ENCODE peak calls at places on chromosomes 2 and 18, in eight cellular contexts. Z, V, G, S, D, F, R and H are unnamed samples. For H3K27me3, H3K9me3 and H3K36me3, the result is how much of the 10 kb centered on the place peaks cover.

GRCh38 chr2:152050915-152051314 is 47.9 kb downstream of the CACNB4 start:
- DNase-seq in Z (no peak), V (no peak), G (no peak), S (no peak), D (no peak), F (no peak), R (no peak), H (no peak)

GRCh38 chr2:209387389-209387788 is 36.5 kb upstream of the MAP2 start:
- DNase-seq in Z (no peak), V (no peak), G (peak), S (peak), D (no peak), F (no peak), R (no peak), H (no peak)

GRCh38 chr2:61645911-61646310 is 107.8 kb upstream of the XPO1 start:
- DNase-seq in Z (no peak), V (peak), G (no peak), S (no peak), D (no peak), F (peak), R (no peak), H (no peak)

GRCh38 chr2:27051902-27052645 is 606 bp downstream of the AGBL5 start:
- DNase-seq in Z (peak), V (peak), G (no peak), S (peak), D (no peak), F (no peak), R (peak), H (peak)

GRCh38 chr2:201697899-201698298 is 545 bp downstream of the MPP4 start:
- DNase-seq in Z (no peak), V (peak), G (no peak), S (no peak), D (no peak), F (peak), R (no peak), H (peak)

GRCh38 chr2:40281021-40281940 is 170.6 kb downstream of the SLC8A1 start:
- DNase-seq in Z (no peak), V (peak), G (peak), S (no peak), D (no peak), F (peak), R (no peak), H (peak)

GRCh38 chr2:99382163-99382562 is 45.0 kb downstream of the EIF5B start:
- DNase-seq in Z (no peak), V (no peak), G (no peak), S (no peak), D (no peak), F (no peak), R (no peak), H (no peak)

GRCh38 chr2:45494275-45494977 is 116.6 kb downstream of the SRBD1 start:
- DNase-seq in Z (no peak), V (peak), G (no peak), S (no peak), D (no peak), F (peak), R (no peak), H (no peak)

GRCh38 chr2:85924522-85924921 is 35.7 kb upstream of the ST3GAL5 start:
- DNase-seq in Z (no peak), V (peak), G (peak), S (peak), D (peak), F (peak), R (peak), H (no peak)

GRCh38 chr2:218229851-218230250 is 12.9 kb downstream of the ARPC2 start:
- DNase-seq in Z (no peak), V (peak), G (no peak), S (no peak), D (no peak), F (no peak), R (no peak), H (peak)

GRCh38 chr2:212831671-212832199 is 293.1 kb upstream of the ERBB4 start:
- DNase-seq in Z (peak), V (no peak), G (peak), S (no peak), D (peak), F (no peak), R (no peak), H (no peak)

GRCh38 chr2:189037518-189037917 is 63.3 kb downstream of the COL3A1 start:
- DNase-seq in Z (no peak), V (peak), G (no peak), S (no peak), D (no peak), F (peak), R (no peak), H (no peak)

GRCh38 chr2:53498210-53498609 is 269.4 kb upstream of the CHAC2 start:
- DNase-seq in Z (no peak), V (peak), G (no peak), S (no peak), D (no peak), F (peak), R (no peak), H (peak)

GRCh38 chr2:77201755-77202154 is 320.4 kb downstream of the LRRTM4 start:
- DNase-seq in Z (no peak), V (no peak), G (no peak), S (no peak), D (no peak), F (no peak), R (no peak), H (no peak)

GRCh38 chr2:41896186-41896846 is 151.5 kb upstream of the PKDCC start:
- DNase-seq in Z (no peak), V (no peak), G (no peak), S (no peak), D (no peak), F (no peak), R (no peak), H (no peak)

GRCh38 chr2:5495616-5496015 is 196.6 kb upstream of the SOX11 start:
- DNase-seq in Z (no peak), V (no peak), G (no peak), S (no peak), D (no peak), F (no peak), R (no peak), H (no peak)

GRCh38 chr2:221606369-221606768 is 34.3 kb upstream of the EPHA4 start:
- DNase-seq in Z (no peak), V (no peak), G (no peak), S (no peak), D (no peak), F (no peak), R (no peak), H (no peak)

GRCh38 chr2:161166538-161167409 is 6.5 kb downstream of the TANK start:
- DNase-seq in Z (no peak), V (no peak), G (no peak), S (no peak), D (no peak), F (peak), R (no peak), H (no peak)

GRCh38 chr2:99974966-99975365 is 167.4 kb downstream of the AFF3 start:
- DNase-seq in Z (no peak), V (peak), G (no peak), S (no peak), D (no peak), F (peak), R (no peak), H (no peak)

GRCh38 chr2:9867876-9868275 is 24.6 kb downstream of the TAF1B start:
- DNase-seq in Z (no peak), V (no peak), G (no peak), S (no peak), D (no peak), F (no peak), R (no peak), H (no peak)

DNA sequence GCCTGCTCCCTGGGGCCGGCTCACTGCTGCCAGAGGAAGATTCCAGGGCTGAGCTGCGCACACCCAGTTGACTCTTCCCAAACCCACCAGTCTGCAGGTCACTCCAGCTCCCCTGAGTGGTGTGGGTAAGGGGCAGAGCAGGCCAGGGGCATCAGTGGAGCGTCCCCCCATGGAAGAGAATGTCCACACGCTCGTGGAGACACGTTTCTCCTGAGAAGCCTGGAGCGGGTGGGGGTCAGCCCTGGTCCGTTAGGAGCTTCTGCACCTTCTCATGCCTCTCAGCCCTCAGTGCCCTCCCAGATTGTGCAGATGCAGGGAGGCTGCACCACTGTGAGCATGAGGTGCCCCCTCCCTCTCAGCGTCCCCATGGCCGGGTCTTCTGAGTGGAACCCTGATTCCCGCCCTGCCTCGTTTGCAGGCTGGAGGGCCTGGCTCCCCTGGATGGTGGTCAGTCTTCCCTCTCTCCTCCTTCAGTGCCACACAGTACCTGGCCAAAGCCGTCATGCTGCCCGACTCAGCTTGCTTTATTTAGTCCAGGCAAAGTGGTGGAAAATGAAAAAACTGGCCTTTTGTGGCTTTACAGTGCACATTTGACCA is 37.0 kb downstream of the TWIST2 start:
- DNase-seq in Z (no peak), V (no peak), G (no peak), S (no peak), D (peak), F (no peak), R (no peak), H (no peak)
- H3K27me3 ChIP-seq in Z (under half), V (under half), G (under half), S (under half), D (under half), F (under half), R (under half), H (under half)

GRCh38 chr2:101690547-101691182 is 6.8 kb upstream of the MAP4K4 start:
- DNase-seq in Z (no peak), V (no peak), G (no peak), S (no peak), D (no peak), F (no peak), R (no peak), H (no peak)

GRCh38 chr2:101688266-101688665 is 9.2 kb upstream of the MAP4K4 start:
- DNase-seq in Z (no peak), V (no peak), G (no peak), S (no peak), D (no peak), F (peak), R (no peak), H (peak)

GRCh38 chr2:101692766-101693165 is 4.7 kb upstream of the MAP4K4 start:
- DNase-seq in Z (no peak), V (peak), G (no peak), S (no peak), D (no peak), F (no peak), R (no peak), H (no peak)

GRCh38 chr2:101692037-101692436 is 5.5 kb upstream of the MAP4K4 start:
- DNase-seq in Z (no peak), V (no peak), G (no peak), S (no peak), D (no peak), F (no peak), R (no peak), H (no peak)

DNA sequence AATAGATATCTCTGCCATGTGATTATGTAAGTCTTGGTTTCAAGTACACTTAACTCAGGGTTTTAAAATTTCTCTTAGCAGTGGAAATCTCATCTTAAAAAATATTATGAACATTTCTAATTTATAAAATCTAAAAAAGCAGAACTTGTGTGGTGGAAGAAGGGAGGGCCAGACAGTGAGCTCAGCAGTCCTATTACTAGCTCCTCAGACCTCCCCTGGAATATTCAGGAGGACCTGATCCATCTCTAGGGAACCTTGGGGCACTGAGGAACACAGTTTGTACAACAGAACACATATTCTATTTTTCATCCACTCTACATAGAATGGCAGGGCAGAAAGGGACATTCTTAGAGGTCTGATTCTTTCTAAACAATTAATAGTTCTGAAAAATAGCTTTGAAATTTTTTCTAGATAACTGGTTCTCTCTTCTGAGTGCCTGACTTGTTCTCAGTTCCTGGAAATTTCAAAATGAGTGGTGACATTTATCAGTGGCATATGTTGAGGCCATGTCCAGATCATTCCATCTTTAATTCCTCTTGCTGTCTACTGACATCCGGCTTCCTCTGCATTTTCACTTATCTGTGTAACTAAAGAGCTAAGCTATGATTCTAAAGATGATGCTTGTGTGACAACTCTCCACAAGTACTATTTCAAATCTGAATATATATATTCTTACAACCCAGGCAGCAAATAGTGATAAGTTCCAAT is 8.2 kb upstream of the MAP4K4 start:
- DNase-seq in Z (no peak), V (no peak), G (no peak), S (no peak), D (no peak), F (no peak), R (no peak), H (no peak)
- H3K9me3 ChIP-seq in Z (under half), V (under half), G (under half), S (under half), D (under half), F (under half), R (under half), H (under half)

DNA sequence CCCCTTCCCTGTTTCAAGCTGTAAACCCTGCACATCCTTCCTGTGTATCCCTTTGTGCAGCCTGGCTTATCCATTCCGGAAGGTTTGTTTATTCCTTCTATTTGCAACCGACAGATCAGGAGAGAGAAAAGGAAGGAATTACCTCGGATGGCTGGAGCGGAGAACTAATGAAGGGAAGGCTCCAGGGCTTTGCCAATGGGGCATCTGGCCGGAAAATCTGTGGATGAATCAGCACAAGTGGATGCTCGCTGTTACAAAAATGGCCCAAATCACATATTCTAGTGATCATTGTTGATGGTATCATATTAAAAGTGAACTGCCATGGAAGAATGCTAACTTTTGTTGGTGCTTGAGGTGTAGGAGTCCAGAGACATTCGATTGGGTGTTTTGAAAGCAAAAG is 97.1 kb downstream of the AQP4 start:
- DNase-seq in Z (no peak), V (no peak), G (no peak), S (no peak), D (no peak), F (no peak), R (no peak), H (no peak)
- H3K36me3 ChIP-seq in Z (under half), V (under half), G (under half), S (under half), D (under half), F (under half), R (under half), H (under half)

GRCh38 chr2:176131617-176132396 is 2.3 kb downstream of the HOXD8 start:
- DNase-seq in Z (no peak), V (no peak), G (no peak), S (no peak), D (no peak), F (no peak), R (no peak), H (no peak)

GRCh38 chr2:176133366-176133765 is 3.9 kb downstream of the HOXD8 start:
- DNase-seq in Z (peak), V (no peak), G (no peak), S (no peak), D (no peak), F (no peak), R (no peak), H (no peak)

GRCh38 chr2:176132397-176133086 is 3.0 kb downstream of the HOXD8 start:
- DNase-seq in Z (no peak), V (peak), G (peak), S (no peak), D (no peak), F (peak), R (no peak), H (no peak)

GRCh38 chr2:176134978-176135575 is 5.6 kb downstream of the HOXD8 start:
- DNase-seq in Z (no peak), V (peak), G (no peak), S (no peak), D (no peak), F (no peak), R (no peak), H (no peak)

DNA sequence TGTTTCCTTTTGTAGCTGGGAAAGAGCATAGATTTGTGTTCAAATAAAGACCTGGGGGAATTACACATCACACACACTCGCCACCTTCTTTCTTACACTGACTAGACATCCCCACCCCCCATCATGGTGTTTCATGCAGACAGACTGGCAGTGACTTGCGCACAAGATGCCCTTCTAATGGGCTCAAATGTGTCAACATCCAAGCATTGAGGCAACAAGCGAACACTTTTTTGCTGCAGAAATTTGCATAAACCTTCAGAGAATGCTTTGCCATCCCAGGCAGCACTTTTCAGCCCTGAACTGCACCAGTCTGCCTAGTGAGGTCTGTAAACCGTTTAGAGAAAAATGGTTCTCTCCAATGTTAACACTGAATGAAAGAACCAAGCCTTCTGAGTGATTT is 4.5 kb downstream of the HOXD8 start:
- DNase-seq in Z (no peak), V (no peak), G (no peak), S (no peak), D (no peak), F (no peak), R (no peak), H (no peak)
- H3K27me3 ChIP-seq in Z (under half), V (under half), G (under half), S (half or more), D (half or more), F (half or more), R (under half), H (under half)

GRCh38 chr2:239750045-239750835 is 274.9 kb downstream of the NDUFA10 start:
- DNase-seq in Z (no peak), V (no peak), G (no peak), S (no peak), D (no peak), F (no peak), R (no peak), H (no peak)
- H3K9me3 ChIP-seq in Z (under half), V (under half), G (under half), S (under half), D (under half), F (under half), R (under half), H (under half)